ENCODE peak calls at places on chromosomes 12 and 14, in seven cellular contexts. B, S, L, K, R, U and W are unnamed samples.

GRCh38 chr12:58882796-58883195 is 37.5 kb downstream of the LRIG3 start:
- DNase-seq in U (no peak), L (no peak), K (no peak), S (no peak), B (no peak), R (no peak), W (no peak)

GRCh38 chr12:51863921-51864700 is 15.6 kb upstream of the FIGNL2 start:
- DNase-seq in B (no peak), K (no peak), S (no peak), U (peak; percentile 61), L (no peak), R (peak; percentile 53), W (no peak)

GRCh38 chr14:58947816-58948440 is 240.5 kb upstream of the DAAM1 start:
- DNase-seq in R (peak; percentile 25), U (no peak), L (no peak), K (no peak), S (no peak), B (no peak), W (peak; percentile 38)

GRCh38 chr12:116544656-116545055 is 14.5 kb upstream of the MAP1LC3B2 start:
- DNase-seq in S (no peak), K (no peak), L (peak; percentile 81), U (peak; percentile 72), B (no peak), R (no peak), W (no peak)

GRCh38 chr12:85872497-85873091 is 1.5 kb upstream of the NTS start:
- DNase-seq in K (peak; percentile 25), L (no peak), U (no peak), B (no peak), S (no peak), R (peak; percentile 77), W (peak; percentile 78)

GRCh38 chr14:54606178-54606577 is 39.2 kb downstream of the SAMD4A start:
- DNase-seq in U (peak; percentile 59), S (no peak), K (no peak), L (no peak), B (no peak), R (peak; percentile 63), W (no peak)

GRCh38 chr12:57101892-57102695 is 9.1 kb downstream of the STAT6 start:
- DNase-seq in L (no peak), B (no peak), U (no peak), S (no peak), K (no peak), R (no peak), W (no peak)

GRCh38 chr14:50001146-50001998 is 108.5 kb downstream of the ARF6 start:
- DNase-seq in U (peak; percentile 86), S (no peak), B (peak; percentile 88), L (peak; percentile 44), R (peak; percentile 76), K (no peak), W (peak; percentile 86)

GRCh38 chr14:44914849-44915248 is 46.9 kb downstream of the KLHL28 start:
- DNase-seq in R (peak; percentile 72), L (no peak), B (no peak), U (no peak), K (no peak), S (no peak), W (peak; percentile 67)

GRCh38 chr14:81427348-81428058 is 27.4 kb upstream of the STON2 start:
- DNase-seq in L (no peak), S (no peak), K (no peak), R (no peak), U (peak; percentile 72), B (no peak), W (no peak)

GRCh38 chr14:93741556-93742210 is 46.6 kb downstream of the PRIMA1 start:
- DNase-seq in S (no peak), B (no peak), U (peak; percentile 2), K (no peak), R (no peak), L (no peak), W (no peak)

GRCh38 chr12:2115101-2115845 is 62.5 kb downstream of the CACNA1C start:
- DNase-seq in R (no peak), U (no peak), S (no peak), K (no peak), B (peak; percentile 64), L (no peak), W (no peak)

GRCh38 chr12:71755146-71755892 is 656 bp downstream of the RAB21 start:
- DNase-seq in L (peak; percentile 30), B (no peak), K (no peak), S (peak; percentile 8), U (peak; percentile 75), R (peak; percentile 62), W (peak; percentile 79)

GRCh38 chr12:102980350-102980749 is 22.9 kb downstream of the ASCL1 start:
- DNase-seq in R (no peak), U (no peak), S (no peak), L (no peak), B (no peak), K (no peak), W (no peak)

GRCh38 chr12:112466011-112466422 is 47.3 kb downstream of the PTPN11 start:
- DNase-seq in L (no peak), R (no peak), U (no peak), S (no peak), K (no peak), B (no peak), W (no peak)

GRCh38 chr14:29645117-29645516 is 282.5 kb downstream of the PRKD1 start:
- DNase-seq in L (no peak), R (no peak), S (no peak), B (no peak), K (no peak), U (no peak), W (peak; percentile 31)

GRCh38 chr12:76547526-76547925 is 12.0 kb downstream of the OSBPL8 start:
- DNase-seq in L (no peak), S (no peak), U (no peak), B (no peak), R (no peak), K (no peak), W (no peak)
- H3K4me3 ChIP-seq in L (no peak overlapping the region), S (no peak overlapping the region), U (no peak overlapping the region), B (no peak overlapping the region), R (no peak overlapping the region), K (no peak overlapping the region), W (no peak overlapping the region)

GRCh38 chr12:56086096-56086495 is 6.1 kb downstream of the ERBB3 start:
- DNase-seq in U (no peak), S (no peak), B (no peak), R (no peak), K (no peak), L (no peak), W (no peak)

GRCh38 chr12:56087220-56087619 is 7.3 kb downstream of the ERBB3 start:
- DNase-seq in L (no peak), R (peak; percentile 17), U (peak; percentile 60), K (no peak), S (no peak), B (no peak), W (peak; percentile 42)

GRCh38 chr12:56086608-56087007 is 6.6 kb downstream of the ERBB3 start:
- DNase-seq in R (no peak), S (no peak), K (no peak), B (no peak), L (no peak), U (no peak), W (no peak)

GRCh38 chr12:56082967-56083366 is 3.0 kb downstream of the ERBB3 start:
- DNase-seq in S (no peak), L (no peak), B (no peak), K (no peak), U (no peak), R (no peak), W (no peak)

DNA sequence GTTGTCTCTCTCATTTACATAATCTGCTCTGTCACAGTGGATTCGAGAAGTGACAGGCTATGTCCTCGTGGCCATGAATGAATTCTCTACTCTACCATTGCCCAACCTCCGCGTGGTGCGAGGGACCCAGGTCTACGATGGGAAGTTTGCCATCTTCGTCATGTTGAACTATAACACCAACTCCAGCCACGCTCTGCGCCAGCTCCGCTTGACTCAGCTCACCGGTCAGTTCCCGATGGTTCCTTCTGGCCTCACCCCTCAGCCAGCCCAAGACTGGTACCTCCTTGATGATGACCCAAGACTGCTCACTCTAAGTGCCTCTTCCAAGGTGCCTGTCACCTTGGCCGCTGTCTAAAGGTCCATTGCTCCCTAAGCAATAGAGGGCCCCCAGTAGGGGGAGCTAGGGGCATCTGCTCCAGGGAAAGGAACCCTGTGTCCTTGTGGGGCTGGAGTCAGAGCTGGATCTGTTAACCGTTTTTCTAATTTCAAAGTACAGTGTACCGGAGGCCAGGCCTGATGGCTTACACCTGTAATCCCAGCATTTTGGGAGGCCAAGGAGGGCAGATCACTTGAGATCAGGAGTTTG is 5.1 kb downstream of the ERBB3 start:
- DNase-seq in L (no peak), K (no peak), B (no peak), R (peak; percentile 14), S (no peak), U (peak; percentile 26), W (no peak)
- TF ChIP-seq CTCF in L (no peak), K (peak; percentile 52), B (peak; percentile 33), R (peak; percentile 55), S (no peak), U (no peak), W (peak; percentile 53)

GRCh38 chr12:4911316-4911994 is 1.8 kb downstream of the KCNA1 start:
- DNase-seq in L (no peak), U (no peak), K (no peak), S (no peak), R (no peak), B (no peak), W (no peak)

GRCh38 chr12:4909397-4909733 is 340 bp upstream of the KCNA1 start:
- DNase-seq in L (no peak), B (no peak), R (no peak), K (no peak), S (no peak), U (no peak), W (no peak)

GRCh38 chr12:4908694-4909396 is 860 bp upstream of the KCNA1 start:
- DNase-seq in K (no peak), R (no peak), U (no peak), S (no peak), B (no peak), L (no peak), W (no peak)

GRCh38 chr12:4910502-4911315 is 1.0 kb downstream of the KCNA1 start:
- DNase-seq in U (no peak), K (no peak), B (no peak), S (no peak), L (no peak), R (no peak), W (no peak)

DNA sequence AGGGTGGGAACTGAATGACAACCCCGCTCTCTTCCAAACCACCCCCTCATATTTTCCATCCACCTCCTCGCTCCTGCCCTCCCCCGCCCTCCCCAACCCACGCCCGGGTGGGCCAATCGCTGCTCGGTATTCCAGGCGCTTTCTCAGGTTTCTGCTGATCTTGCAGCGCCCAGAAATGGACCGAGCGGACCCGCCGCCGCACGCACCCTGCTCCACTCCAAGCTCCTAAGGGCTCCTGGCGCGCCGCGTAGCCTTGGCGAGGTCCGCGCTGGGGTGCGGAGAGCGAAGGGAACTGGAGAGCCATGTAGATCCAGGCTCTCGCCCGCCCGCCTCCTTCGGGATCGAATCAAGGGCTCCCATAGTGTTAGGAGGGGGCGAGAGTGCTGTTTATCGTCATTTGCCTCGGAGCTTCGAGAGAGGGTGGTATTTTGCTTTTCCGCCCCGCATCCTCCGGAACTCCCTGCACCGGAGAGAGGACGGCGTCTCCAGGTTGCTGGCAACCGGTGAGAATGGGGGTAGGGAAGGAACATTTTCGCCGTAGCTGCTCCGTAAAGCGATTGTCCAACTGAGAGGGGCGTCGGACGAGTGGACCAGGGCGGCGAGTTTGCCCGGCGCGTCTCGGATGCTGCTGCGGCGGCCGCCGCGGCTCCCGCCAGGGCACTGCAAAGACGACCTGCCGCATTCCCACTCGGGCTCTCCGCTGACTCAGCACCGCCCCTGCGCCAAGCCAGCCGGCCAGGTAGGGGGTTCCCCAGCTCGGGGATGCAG is at the start of gene KCNA1:
- DNase-seq in S (no peak), L (no peak), U (no peak), B (no peak), K (no peak), R (peak; percentile 19), W (peak; percentile 8)
- H3K4me3 ChIP-seq in S (peak within 1 kb of the TSS; percentile 75), L (peak within 1 kb of the TSS; percentile 33), U (peak within 1 kb of the TSS; percentile 57), B (no peak within 1 kb of the TSS), K (no peak within 1 kb of the TSS), R (peak within 1 kb of the TSS; percentile 29), W (no peak within 1 kb of the TSS)

GRCh38 chr14:24315807-24316596 is 4.7 kb downstream of the LTB4R start:
- DNase-seq in K (no peak), B (peak; percentile 71), U (peak; percentile 76), R (peak; percentile 54), S (no peak), L (no peak), W (no peak)
- TF ChIP-seq CTCF in K (peak; percentile 14), B (no peak), U (peak; percentile 32), R (peak; percentile 13), S (peak; percentile 10), L (no peak), W (no peak)